ENCODE peak calls at places on chromosomes 3 and 15, in six cellular contexts. I is nephron progenitor cell, B is NCI-H1436, G is kidney tubule cell, U is kidney epithelial cell, Y is right atrium auricular region. P is an unnamed sample.

GRCh38 chr15:93932164-93932776 is 299.1 kb upstream of the MCTP2 start:
- DNase-seq in I (no peak), B (no peak), G (no peak), U (no peak), Y (no peak), P (no peak)

GRCh38 chr3:150216866-150217600 is 191.1 kb upstream of the TSC22D2 start:
- DNase-seq in I (no peak), B (no peak), G (no peak), U (no peak), Y (no peak), P (no peak)

GRCh38 chr15:27454281-27455060 is 483.5 kb downstream of the GABRG3 start:
- DNase-seq in I (no peak), B (no peak), G (peak), U (peak), Y (no peak), P (no peak)

GRCh38 chr15:23035964-23036566 is 3.3 kb downstream of the TUBGCP5 start:
- DNase-seq in I (peak), B (peak), G (peak), U (no peak), Y (no peak), P (peak)

GRCh38 chr3:61032991-61033390 is 218.3 kb downstream of the FHIT start:
- DNase-seq in I (no peak), B (no peak), G (no peak), U (no peak), Y (no peak), P (no peak)

GRCh38 chr3:18424862-18425640 is at the start of gene SATB1:
- DNase-seq in I (peak), B (peak), G (peak), U (no peak), Y (peak), P (no peak)

GRCh38 chr3:188446014-188446413 is 292.1 kb downstream of the LPP start:
- DNase-seq in I (no peak), B (no peak), G (no peak), U (no peak), Y (no peak), P (no peak)

GRCh38 chr3:50100956-50101845 is 12.5 kb downstream of the RBM5 start:
- DNase-seq in I (no peak), B (no peak), G (no peak), U (no peak), Y (no peak), P (no peak)

GRCh38 chr3:120487079-120487693 is 36.4 kb upstream of the FSTL1 start:
- DNase-seq in I (no peak), B (no peak), G (no peak), U (no peak), Y (no peak), P (no peak)

GRCh38 chr3:133574260-133574881 is 885 bp downstream of the CDV3 start:
- DNase-seq in I (peak), B (no peak), G (peak), U (no peak), Y (peak), P (no peak)

GRCh38 chr3:77601853-77602440 is 562.0 kb downstream of the ROBO2 start:
- DNase-seq in I (no peak), B (no peak), G (no peak), U (no peak), Y (no peak), P (no peak)

GRCh38 chr3:39180183-39180545 is 12.2 kb downstream of the XIRP1 start:
- DNase-seq in I (no peak), B (no peak), G (no peak), U (no peak), Y (no peak), P (no peak)

GRCh38 chr3:194577985-194578905 is 55.0 kb downstream of the TMEM44 start:
- DNase-seq in I (no peak), B (no peak), G (peak), U (peak), Y (peak), P (peak)

GRCh38 chr15:79969175-79969574 is 1.8 kb downstream of the BCL2A1 start:
- DNase-seq in I (no peak), B (no peak), G (no peak), U (no peak), Y (no peak), P (no peak)

GRCh38 chr3:85377115-85377514 is 418.3 kb downstream of the CADM2 start:
- DNase-seq in I (no peak), B (no peak), G (no peak), U (no peak), Y (no peak), P (no peak)

GRCh38 chr3:52444860-52445793 is at the start of gene SEMA3G:
- DNase-seq in I (peak), B (no peak), G (peak), U (no peak), Y (no peak), P (no peak)

GRCh38 chr3:17032407-17033034 is 147.8 kb downstream of the PLCL2 start:
- DNase-seq in I (no peak), B (no peak), G (peak), U (peak), Y (no peak), P (no peak)

GRCh38 chr15:52112203-52112750 is 298 bp downstream of the BCL2L10 start:
- DNase-seq in I (no peak), B (no peak), G (peak), U (no peak), Y (peak), P (no peak)

GRCh38 chr3:46663611-46664135 is 29.8 kb downstream of the ALS2CL start:
- DNase-seq in I (peak), B (no peak), G (peak), U (no peak), Y (peak), P (no peak)

GRCh38 chr3:46509661-46510187 is 11.9 kb downstream of the RTP3 start:
- DNase-seq in I (peak), B (no peak), G (no peak), U (no peak), Y (no peak), P (no peak)